ENCODE peak calls at places on chromosomes 7 and 10, in seven cellular contexts. X is NT2/D1, G is K562, I is SK-N-SH, D is GM12878, Z is H1, N is HepG2. Y is an unnamed sample.

GRCh38 chr10:101561068-101561915 is 26.8 kb downstream of the POLL start:
- DNase-seq in X (no peak), G (no peak), I (no peak), D (no peak), Z (peak; percentile 45), N (no peak), Y (no peak)

GRCh38 chr7:100015232-100016208 is at the start of gene ZKSCAN1:
- DNase-seq in X (peak; percentile 92), G (peak; percentile 97), I (peak; percentile 98), D (peak; percentile 56), Z (peak; percentile 84), N (peak; percentile 91), Y (peak; percentile 88)

GRCh38 chr10:22699976-22700375 is 14.4 kb downstream of the PIP4K2A start:
- DNase-seq in X (no peak), G (no peak), I (no peak), D (no peak), Z (no peak), N (no peak), Y (no peak)

GRCh38 chr10:108560488-108560887 is 1362.8 kb downstream of the XPNPEP1 start:
- DNase-seq in X (no peak), G (no peak), I (no peak), D (no peak), Z (no peak), N (no peak), Y (no peak)

GRCh38 chr10:101094113-101094512 is 32.3 kb downstream of the KAZALD1 start:
- DNase-seq in X (no peak), G (no peak), I (no peak), D (no peak), Z (no peak), N (no peak), Y (no peak)

GRCh38 chr7:42672339-42672990 is 239.4 kb downstream of the C7orf25 start:
- DNase-seq in X (no peak), G (no peak), I (no peak), D (no peak), Z (no peak), N (no peak), Y (no peak)

GRCh38 chr7:116772926-116773749 is 89.2 kb upstream of the CAPZA2 start:
- DNase-seq in X (no peak), G (no peak), I (no peak), D (no peak), Z (no peak), N (no peak), Y (no peak)

GRCh38 chr10:97016728-97017473 is 168.9 kb downstream of the SLIT1 start:
- DNase-seq in X (no peak), G (no peak), I (no peak), D (peak; percentile 65), Z (no peak), N (no peak), Y (no peak)

GRCh38 chr7:102165136-102165535 is 121.5 kb upstream of the SH2B2 start:
- DNase-seq in X (no peak), G (no peak), I (no peak), D (no peak), Z (no peak), N (no peak), Y (no peak)

GRCh38 chr10:93437946-93438795 is 44.0 kb downstream of the MYOF start:
- DNase-seq in X (no peak), G (no peak), I (no peak), D (no peak), Z (peak; percentile 76), N (no peak), Y (no peak)

GRCh38 chr10:93438796-93439253 is 43.3 kb downstream of the MYOF start:
- DNase-seq in X (no peak), G (no peak), I (no peak), D (no peak), Z (no peak), N (no peak), Y (peak; percentile 82)

GRCh38 chr10:93436577-93436976 is 45.6 kb downstream of the MYOF start:
- DNase-seq in X (no peak), G (no peak), I (no peak), D (no peak), Z (no peak), N (no peak), Y (no peak)

GRCh38 chr10:93435621-93436385 is 46.3 kb downstream of the MYOF start:
- DNase-seq in X (no peak), G (no peak), I (no peak), D (no peak), Z (no peak), N (peak; percentile 35), Y (no peak)

DNA sequence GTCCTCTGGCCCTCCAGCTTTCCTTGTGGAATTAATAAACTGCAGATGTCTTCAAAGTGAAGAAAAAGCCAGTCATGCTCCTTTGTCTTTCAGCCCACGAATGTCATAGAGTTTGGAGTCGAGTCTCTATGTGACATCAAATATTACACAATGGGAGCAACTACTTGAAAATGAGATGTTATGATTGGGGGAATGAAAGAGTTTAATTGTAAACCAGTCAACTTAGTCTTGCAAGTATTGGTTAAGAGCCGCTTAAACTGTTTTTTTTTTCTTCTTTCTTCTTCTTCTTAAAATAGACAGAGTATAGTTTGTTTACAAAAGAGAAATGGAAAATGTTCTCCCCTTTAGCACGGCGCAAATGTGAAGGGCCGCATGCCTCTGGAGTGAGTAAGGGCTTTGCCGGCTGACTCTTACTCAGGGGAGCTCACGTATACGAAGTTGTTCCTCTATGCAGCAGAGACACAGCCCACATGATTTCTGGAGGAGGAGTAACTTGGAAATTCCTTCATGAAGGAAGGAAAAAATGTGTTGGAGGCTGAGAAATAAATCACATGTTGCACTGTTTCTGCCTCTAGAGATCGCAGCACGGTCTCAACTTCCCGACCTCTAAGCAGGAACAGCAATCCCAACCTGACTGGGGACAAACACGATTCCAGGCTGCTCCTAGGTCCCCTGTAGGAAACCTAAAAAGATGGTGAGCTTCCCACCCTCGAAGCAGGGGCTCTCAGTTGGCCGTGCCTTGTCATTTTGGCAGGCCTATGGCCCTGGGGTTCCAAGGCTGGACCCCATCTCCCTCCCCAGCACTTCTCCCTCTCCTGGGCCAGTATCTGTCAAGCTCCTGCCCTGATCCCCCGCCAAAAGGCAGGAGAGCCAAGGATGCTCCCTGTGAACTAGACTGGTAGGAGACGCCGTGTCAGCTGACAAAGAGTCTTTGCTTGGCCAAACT is 44.9 kb downstream of the MYOF start:
- DNase-seq in X (no peak), G (no peak), I (no peak), D (no peak), Z (peak; percentile 68), N (peak; percentile 71), Y (peak; percentile 86)
- TF ChIP-seq YY1 in X (no peak), G (no peak), I (no peak), D (no peak), Z (no peak), N (no peak), Y (no peak)

GRCh38 chr7:80583901-80584300 is 54.5 kb upstream of the CD36 start:
- DNase-seq in X (no peak), G (no peak), I (no peak), D (no peak), Z (no peak), N (no peak), Y (no peak)
- TF ChIP-seq YY1 in X (no peak), G (no peak), I (no peak), D (no peak), Z (no peak), N (no peak), Y (no peak)

GRCh38 chr7:35714862-35715261 is 19.9 kb upstream of the HERPUD2 start:
- DNase-seq in X (no peak), G (no peak), I (no peak), D (no peak), Z (no peak), N (no peak), Y (no peak)
- TF ChIP-seq YY1 in X (no peak), G (no peak), I (no peak), D (no peak), Z (no peak), N (no peak), Y (no peak)

GRCh38 chr10:104485632-104486031 is 132.0 kb downstream of the CFAP58 start:
- DNase-seq in X (no peak), G (peak; percentile 22), I (no peak), D (no peak), Z (no peak), N (no peak), Y (peak; percentile 16)
- TF ChIP-seq YY1 in X (no peak), G (no peak), I (no peak), D (no peak), Z (peak; percentile 26), N (no peak), Y (no peak)

GRCh38 chr10:116787018-116787674 is 44.8 kb upstream of the HSPA12A start:
- DNase-seq in X (no peak), G (no peak), I (no peak), D (no peak), Z (no peak), N (no peak), Y (no peak)
- TF ChIP-seq YY1 in X (no peak), G (no peak), I (no peak), D (no peak), Z (no peak), N (no peak), Y (no peak)